ENCODE peak calls at places on chromosomes 5 and 9, in seven cellular contexts. N is esophagus squamous epithelium, G is A549, U is dorsolateral prefrontal cortex, J is B cell, H is cardiac muscle cell, I is ovary. X is an unnamed sample.

GRCh38 chr5:158874343-158874742 is 225.4 kb downstream of the EBF1 start:
- DNase-seq in N (no peak), G (no peak), U (no peak), J (no peak), H (no peak), I (no peak), X (no peak)

GRCh38 chr5:113357696-113358476 is 76.9 kb downstream of the TSSK1B start:
- DNase-seq in N (no peak), G (no peak), U (no peak), J (no peak), H (no peak), I (no peak), X (no peak)

GRCh38 chr9:135989722-135990467 is 28.7 kb upstream of the UBAC1 start:
- DNase-seq in N (no peak), G (no peak), U (peak; percentile 81), J (no peak), H (no peak), I (peak; percentile 34), X (no peak)

GRCh38 chr5:149414405-149415244 is 35.5 kb upstream of the IL17B start:
- DNase-seq in N (no peak), G (no peak), U (no peak), J (no peak), H (no peak), I (peak; percentile 25), X (no peak)

GRCh38 chr9:12722131-12722530 is 28.9 kb downstream of the TYRP1 start:
- DNase-seq in N (no peak), G (no peak), U (no peak), J (no peak), H (no peak), I (no peak), X (no peak)

GRCh38 chr9:92171281-92171680 is 56.1 kb upstream of the SPTLC1 start:
- DNase-seq in N (no peak), G (no peak), U (no peak), J (no peak), H (no peak), I (no peak), X (no peak)

GRCh38 chr9:135176284-135176683 is 88.8 kb downstream of the OLFM1 start:
- DNase-seq in N (no peak), G (no peak), U (no peak), J (no peak), H (no peak), I (no peak), X (no peak)

GRCh38 chr9:133821606-133822438 is 83.7 kb upstream of the SARDH start:
- DNase-seq in N (no peak), G (no peak), U (no peak), J (peak; percentile 82), H (no peak), I (no peak), X (no peak)

GRCh38 chr9:128656416-128657343 is at the start of gene DYNC2I2:
- DNase-seq in N (peak; percentile 38), G (peak; percentile 96), U (peak; percentile 96), J (peak; percentile 84), H (peak; percentile 97), I (peak; percentile 97), X (peak; percentile 92)

GRCh38 chr9:93958875-93959682 is 3.9 kb upstream of the BARX1 start:
- DNase-seq in N (no peak), G (no peak), U (no peak), J (peak; percentile 85), H (no peak), I (no peak), X (no peak)

GRCh38 chr9:89718635-89719034 is 113.8 kb downstream of the GADD45G start:
- DNase-seq in N (no peak), G (no peak), U (no peak), J (no peak), H (no peak), I (no peak), X (no peak)

GRCh38 chr9:86407022-86407421 is 52.8 kb upstream of the TUT7 start:
- DNase-seq in N (no peak), G (peak; percentile 22), U (no peak), J (no peak), H (no peak), I (no peak), X (no peak)

GRCh38 chr9:133716564-133717112 is 21.5 kb downstream of the SARDH start:
- DNase-seq in N (no peak), G (no peak), U (no peak), J (no peak), H (no peak), I (peak; percentile 16), X (no peak)

GRCh38 chr9:80320916-80321315 is 749.2 kb downstream of the TLE4 start:
- DNase-seq in N (no peak), G (no peak), U (no peak), J (no peak), H (no peak), I (no peak), X (no peak)

GRCh38 chr5:119406551-119406950 is 45.7 kb upstream of the HSD17B4 start:
- DNase-seq in N (no peak), G (no peak), U (no peak), J (no peak), H (no peak), I (no peak), X (no peak)

GRCh38 chr5:159099049-159099760 is 511 bp downstream of the EBF1 start:
- DNase-seq in N (no peak), G (peak; percentile 58), U (no peak), J (peak; percentile 81), H (peak; percentile 76), I (peak; percentile 68), X (no peak)

GRCh38 chr9:127710204-127710805 is 3.5 kb downstream of the CFAP157 start:
- DNase-seq in N (no peak), G (no peak), U (no peak), J (no peak), H (no peak), I (no peak), X (no peak)

GRCh38 chr5:67414712-67415111 is 218.1 kb upstream of the CD180 start:
- DNase-seq in N (no peak), G (no peak), U (no peak), J (no peak), H (no peak), I (no peak), X (no peak)

GRCh38 chr9:108386859-108387384 is 468.9 kb downstream of the ACTL7B start:
- DNase-seq in N (no peak), G (no peak), U (no peak), J (no peak), H (no peak), I (no peak), X (no peak)

GRCh38 chr5:59829389-59829788 is 64.1 kb downstream of the PDE4D start:
- DNase-seq in N (no peak), G (no peak), U (no peak), J (no peak), H (no peak), I (no peak), X (no peak)

GRCh38 chr9:133589454-133590227 is 19.5 kb downstream of the FAM163B start:
- DNase-seq in N (no peak), G (peak; percentile 24), U (no peak), J (no peak), H (no peak), I (no peak), X (no peak)

GRCh38 chr9:76403352-76403751 is 9.1 kb upstream of the RFK start:
- DNase-seq in N (no peak), G (peak; percentile 66), U (no peak), J (peak; percentile 36), H (no peak), I (no peak), X (no peak)

GRCh38 chr5:8050616-8051015 is 181.7 kb downstream of the MTRR start:
- DNase-seq in N (no peak), G (no peak), U (no peak), J (no peak), H (no peak), I (no peak), X (no peak)

GRCh38 chr9:121694001-121694400 is 42.6 kb downstream of the DAB2IP start:
- DNase-seq in N (no peak), G (no peak), U (no peak), J (no peak), H (no peak), I (no peak), X (no peak)

GRCh38 chr5:88687253-88687955 is 195.6 kb downstream of the MEF2C start:
- DNase-seq in N (no peak), G (no peak), U (no peak), J (no peak), H (no peak), I (no peak), X (no peak)

GRCh38 chr5:139708434-139708849 is 60.3 kb downstream of the CXXC5 start:
- DNase-seq in N (no peak), G (no peak), U (no peak), J (no peak), H (no peak), I (no peak), X (no peak)

GRCh38 chr5:17190242-17190778 is 27.1 kb upstream of the BASP1 start:
- DNase-seq in N (no peak), G (peak; percentile 66), U (no peak), J (no peak), H (peak; percentile 64), I (no peak), X (no peak)

GRCh38 chr5:16666140-16666860 is 49.5 kb upstream of the RETREG1 start:
- DNase-seq in N (no peak), G (no peak), U (no peak), J (no peak), H (no peak), I (no peak), X (no peak)

GRCh38 chr5:169200086-169200778 is 100.7 kb downstream of the SLIT3 start:
- DNase-seq in N (no peak), G (no peak), U (no peak), J (no peak), H (peak; percentile 10), I (no peak), X (no peak)

GRCh38 chr9:129612123-129612522 is 8.8 kb downstream of the C9orf50 start:
- DNase-seq in N (no peak), G (no peak), U (no peak), J (no peak), H (no peak), I (no peak), X (no peak)

GRCh38 chr5:133260715-133261114 is 208.9 kb downstream of the HSPA4 start:
- DNase-seq in N (no peak), G (no peak), U (no peak), J (no peak), H (no peak), I (no peak), X (no peak)
- TF ChIP-seq CTCF in N (no peak), G (peak; percentile 31), U (no peak), J (no peak), H (peak; percentile 9), I (no peak), X (no peak)

GRCh38 chr9:27679338-27679737 is 106.1 kb upstream of the C9orf72 start:
- DNase-seq in N (no peak), G (no peak), U (no peak), J (no peak), H (no peak), I (no peak), X (no peak)
- TF ChIP-seq CTCF in N (no peak), G (no peak), U (no peak), J (no peak), H (no peak), I (no peak), X (no peak)

GRCh38 chr9:4548796-4549725 is 58.8 kb downstream of the SLC1A1 start:
- DNase-seq in N (no peak), G (peak; percentile 44), U (no peak), J (no peak), H (peak; percentile 47), I (no peak), X (no peak)
- TF ChIP-seq CTCF in N (no peak), G (peak; percentile 41), U (peak; percentile 14), J (peak; percentile 13), H (peak; percentile 36), I (no peak), X (no peak)

GRCh38 chr5:141338538-141339306 is at the start of gene PCDHGA2:
- DNase-seq in N (no peak), G (peak; percentile 74), U (no peak), J (no peak), H (no peak), I (peak; percentile 43), X (no peak)
- TF ChIP-seq CTCF in N (peak; percentile 10), G (peak; percentile 35), U (no peak), J (no peak), H (peak; percentile 55), I (peak; percentile 46), X (no peak)